ENCODE peak calls at places on chromosomes 6 and 20, in nine cellular contexts. I is left lung, Z is suprapubic skin, X is breast epithelium, R is upper lobe of right lung, W is OCI-LY7, U is colonic mucosa, C is Peyer's patch, N is pancreas. Q is an unnamed sample.

GRCh38 chr6:116111552-116112528 is 11.2 kb downstream of the NT5DC1 start:
- DNase-seq in R (no peak), W (peak; percentile 47), Z (no peak), X (no peak), C (no peak), I (no peak), N (no peak), U (peak; percentile 57), Q (no peak)

GRCh38 chr6:156451088-156451487 is 326.1 kb upstream of the ARID1B start:
- DNase-seq in W (no peak), I (no peak), U (no peak), R (no peak), Z (no peak), N (no peak), C (no peak), X (no peak), Q (no peak)

GRCh38 chr6:169979873-169980440 is 228.5 kb downstream of the ERMARD start:
- DNase-seq in W (no peak), X (no peak), I (peak; percentile 70), Z (peak; percentile 44), U (no peak), C (peak; percentile 27), N (no peak), R (peak; percentile 46), Q (peak; percentile 49)

GRCh38 chr6:41199427-41200246 is 1.3 kb downstream of the TREML2 start:
- DNase-seq in C (no peak), X (no peak), N (no peak), W (peak; percentile 45), R (no peak), Z (no peak), I (no peak), U (no peak), Q (no peak)

GRCh38 chr6:96450082-96450759 is 71.4 kb upstream of the UFL1 start:
- DNase-seq in W (no peak), X (no peak), N (no peak), I (no peak), C (no peak), Z (no peak), R (peak; percentile 63), U (no peak), Q (no peak)

GRCh38 chr20:16732506-16733152 is 2.8 kb downstream of the SNRPB2 start:
- DNase-seq in R (no peak), U (no peak), N (no peak), W (no peak), Z (no peak), C (no peak), I (no peak), X (no peak), Q (no peak)

GRCh38 chr6:39610229-39610628 is 115.0 kb downstream of the KIF6 start:
- DNase-seq in W (no peak), U (no peak), C (no peak), N (no peak), X (no peak), Z (no peak), R (no peak), I (no peak), Q (no peak)

GRCh38 chr20:362271-363254 is 15.7 kb downstream of the NRSN2 start:
- DNase-seq in U (peak; percentile 89), Z (peak; percentile 91), N (peak; percentile 87), W (peak; percentile 91), C (peak; percentile 86), R (peak; percentile 94), I (peak; percentile 90), X (peak; percentile 80), Q (peak; percentile 99)

GRCh38 chr6:19988555-19988954 is 151.4 kb downstream of the ID4 start:
- DNase-seq in W (no peak), C (no peak), X (no peak), U (no peak), N (no peak), I (no peak), Z (no peak), R (no peak), Q (no peak)

GRCh38 chr20:11509776-11510175 is 407.9 kb upstream of the BTBD3 start:
- DNase-seq in C (no peak), X (no peak), R (no peak), I (no peak), N (no peak), U (no peak), Z (no peak), W (no peak), Q (no peak)

GRCh38 chr6:136654086-136654485 is 103.9 kb upstream of the MAP7 start:
- DNase-seq in X (no peak), Z (no peak), N (no peak), W (no peak), I (no peak), U (no peak), C (no peak), R (no peak), Q (no peak)
- TF ChIP-seq CTCF in X (no peak), Z (no peak), N (no peak), W (no peak), I (no peak), U (no peak), C (no peak), R (no peak), Q (no peak)

GRCh38 chr6:163463180-163463579 is 48.7 kb downstream of the QKI start:
- DNase-seq in X (no peak), W (no peak), U (no peak), C (no peak), I (no peak), Z (no peak), N (no peak), R (no peak), Q (no peak)
- H3K4me1 ChIP-seq in X (peaks cover 4% of the 10 kb centered on the region), W (no peaks in the 10 kb centered on the region), U (no peaks in the 10 kb centered on the region), C (no peaks in the 10 kb centered on the region), I (peaks cover 55% of the 10 kb centered on the region), Z (peaks cover 25% of the 10 kb centered on the region), N (peaks cover 6% of the 10 kb centered on the region), R (peaks cover 25% of the 10 kb centered on the region), Q (peaks cover 17% of the 10 kb centered on the region)

DNA sequence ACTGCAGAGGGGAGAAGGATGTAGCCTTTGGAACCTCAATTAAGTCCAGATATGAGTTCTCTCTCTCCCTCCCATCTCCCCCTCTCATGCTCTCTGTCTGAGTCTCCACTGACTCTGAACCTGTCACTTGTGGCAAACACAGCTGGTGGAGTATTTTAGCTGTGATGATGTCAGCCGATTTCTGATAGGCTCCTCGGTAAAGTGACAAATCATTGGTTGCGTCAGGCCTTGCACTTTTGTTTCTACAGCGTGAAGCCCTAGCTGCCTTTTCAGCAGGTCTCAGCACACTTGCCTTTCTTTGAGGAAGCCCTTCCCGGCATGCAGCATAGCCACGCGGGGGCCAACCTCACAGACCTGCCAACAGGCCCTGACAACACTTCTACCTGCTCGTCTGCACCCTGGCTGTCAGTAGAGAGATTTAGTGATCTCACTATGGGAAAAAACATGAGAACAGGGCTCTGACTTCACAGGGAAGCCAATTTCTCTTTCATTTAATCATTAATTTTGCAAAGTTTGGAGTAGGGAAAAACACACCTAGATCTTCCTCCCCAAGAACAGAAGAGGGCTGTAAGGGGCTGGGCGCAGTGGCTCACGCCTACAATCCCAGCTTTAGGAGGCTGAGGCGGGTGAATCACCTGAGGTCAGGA is 84.4 kb downstream of the GMPR start:
- DNase-seq in X (no peak), C (no peak), U (peak; percentile 53), Z (no peak), R (no peak), W (peak; percentile 55), I (no peak), N (peak; percentile 43), Q (no peak)
- H3K27ac ChIP-seq in X (no peak overlapping the region), C (peak overlapping the region; percentile 58), U (peak overlapping the region; percentile 7), Z (peak overlapping the region; percentile 62), R (peak overlapping the region; percentile 48), W (no peak overlapping the region), I (peak overlapping the region; percentile 57), N (peak overlapping the region; percentile 70), Q (no peak overlapping the region)

DNA sequence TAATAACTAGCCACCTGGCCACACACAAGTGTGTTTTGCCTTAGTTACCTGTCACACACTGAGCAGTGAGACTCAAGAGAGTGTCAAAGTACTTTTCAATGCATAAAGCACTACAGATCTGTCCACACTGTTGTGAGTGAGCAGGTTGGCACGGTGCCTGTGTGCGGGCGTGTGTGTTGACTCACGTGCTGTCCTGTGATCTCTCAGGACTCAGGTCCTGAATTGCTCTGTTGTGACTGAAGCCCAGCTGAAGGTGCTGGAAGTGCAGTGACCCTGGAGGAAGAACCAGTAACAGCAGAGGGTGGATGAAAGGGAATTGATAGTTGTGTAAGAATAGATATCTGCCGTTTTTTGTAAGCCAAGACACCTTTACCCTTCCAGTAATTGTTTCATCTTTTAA is 18.3 kb downstream of the SLC16A10 start:
- DNase-seq in U (peak; percentile 91), I (peak; percentile 85), C (peak; percentile 93), N (peak; percentile 79), Z (peak; percentile 68), X (peak; percentile 34), W (no peak), R (peak; percentile 90), Q (peak; percentile 72)
- TF ChIP-seq CTCF in U (no peak), I (no peak), C (no peak), N (no peak), Z (no peak), X (no peak), W (no peak), R (no peak), Q (no peak)

DNA sequence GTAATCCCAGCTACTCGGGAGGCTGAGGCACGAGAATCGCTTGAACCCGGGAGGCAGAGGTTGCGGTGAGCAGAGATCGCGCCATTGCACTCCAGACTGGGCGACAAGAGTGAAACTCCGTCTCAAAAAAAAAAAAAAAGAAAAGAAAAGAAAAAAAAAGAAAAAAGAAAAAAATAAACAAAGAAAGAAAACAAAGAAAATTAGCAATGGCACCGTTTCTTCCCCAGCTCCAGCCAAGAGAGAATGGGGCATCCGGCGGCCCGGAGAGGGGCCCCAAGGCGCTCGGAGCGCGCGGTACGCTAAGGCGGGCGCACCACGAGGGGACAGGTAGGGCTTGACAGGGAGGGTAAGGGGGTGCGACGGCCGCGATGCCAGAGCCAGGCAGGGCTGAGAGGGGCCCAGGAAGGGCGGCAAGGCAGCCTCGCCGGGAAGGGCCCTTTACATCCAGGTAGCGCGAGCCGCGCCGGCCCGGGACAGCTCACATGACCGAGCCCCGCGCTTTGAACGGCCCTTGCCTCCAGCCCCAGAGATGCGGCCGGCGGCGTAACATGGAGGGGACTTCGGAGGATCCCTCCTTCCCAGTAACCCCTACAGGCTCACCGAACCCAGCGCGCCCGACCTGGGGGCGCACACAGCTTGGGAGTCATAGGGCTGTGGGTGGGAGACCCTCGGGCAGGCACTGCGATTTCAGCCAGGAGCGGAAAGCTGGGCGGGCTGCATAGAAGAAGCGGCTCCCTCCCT is 1.4 kb downstream of the BMP7 start:
- DNase-seq in N (no peak), W (peak; percentile 64), X (no peak), U (no peak), R (no peak), I (no peak), Z (no peak), C (no peak), Q (no peak)
- H3K4me1 ChIP-seq in N (no peaks in the 10 kb centered on the region), W (peaks cover 70% of the 10 kb centered on the region), X (no peaks in the 10 kb centered on the region), U (no peaks in the 10 kb centered on the region), R (no peaks in the 10 kb centered on the region), I (peaks cover 10% of the 10 kb centered on the region), Z (peaks cover 61% of the 10 kb centered on the region), C (no peaks in the 10 kb centered on the region), Q (no peaks in the 10 kb centered on the region)